ENCODE peak calls at places on chromosomes 5 and 9, in six cellular contexts. Y is SK-N-SH, Z is mesendoderm, V is GM23248, U is PC-3, A is astrocyte. O is an unnamed sample.

GRCh38 chr9:97900738-97901565 is 21.3 kb downstream of the TRMO start:
- DNase-seq in Y (peak; percentile 61), Z (peak; percentile 47), V (peak; percentile 71), U (peak; percentile 59), A (peak; percentile 13), O (peak; percentile 58)

GRCh38 chr5:66891184-66891925 is 295.2 kb downstream of the MAST4 start:
- DNase-seq in Y (no peak), Z (peak; percentile 49), V (peak; percentile 7), U (peak; percentile 48), A (peak; percentile 13), O (peak; percentile 22)

GRCh38 chr5:132489051-132489770 is 1.4 kb downstream of the IRF1 start:
- DNase-seq in Y (no peak), Z (no peak), V (no peak), U (no peak), A (no peak), O (no peak)

GRCh38 chr5:161096591-161096990 is 244.6 kb upstream of the ATP10B start:
- DNase-seq in Y (no peak), Z (no peak), V (peak; percentile 34), U (no peak), A (no peak), O (no peak)

GRCh38 chr5:115472601-115473000 is 72.0 kb downstream of the FEM1C start:
- DNase-seq in Y (no peak), Z (no peak), V (peak; percentile 3), U (no peak), A (no peak), O (no peak)

GRCh38 chr5:3845249-3845648 is 249.6 kb downstream of the IRX1 start:
- DNase-seq in Y (no peak), Z (no peak), V (no peak), U (no peak), A (peak; percentile 2), O (no peak)

GRCh38 chr5:7897014-7897600 is 28.2 kb downstream of the MTRR start:
- DNase-seq in Y (peak; percentile 27), Z (peak; percentile 70), V (peak; percentile 65), U (peak; percentile 73), A (peak; percentile 47), O (peak; percentile 60)

GRCh38 chr5:71839049-71839834 is 120.2 kb downstream of the CARTPT start:
- DNase-seq in Y (peak; percentile 30), Z (peak; percentile 31), V (no peak), U (no peak), A (no peak), O (no peak)

GRCh38 chr9:124960409-124960752 is 19.5 kb upstream of the GOLGA1 start:
- DNase-seq in Y (no peak), Z (no peak), V (peak; percentile 36), U (peak; percentile 24), A (no peak), O (peak; percentile 65)

GRCh38 chr5:42423285-42424152 is at the start of gene GHR:
- DNase-seq in Y (peak; percentile 78), Z (peak; percentile 95), V (peak; percentile 95), U (peak; percentile 94), A (peak; percentile 86), O (peak; percentile 94)

GRCh38 chr9:127869310-127870152 is 7.9 kb downstream of the AK1 start:
- DNase-seq in Y (peak; percentile 97), Z (peak; percentile 86), V (peak; percentile 90), U (peak; percentile 78), A (no peak), O (peak; percentile 80)

GRCh38 chr5:132011561-132012384 is at the start of gene ACSL6:
- DNase-seq in Y (peak; percentile 89), Z (peak; percentile 18), V (peak; percentile 50), U (no peak), A (no peak), O (no peak)

GRCh38 chr5:1509346-1510085 is 14.2 kb downstream of the LPCAT1 start:
- DNase-seq in Y (no peak), Z (no peak), V (no peak), U (no peak), A (no peak), O (no peak)

GRCh38 chr5:76728965-76729364 is 13.0 kb downstream of the F2R start:
- DNase-seq in Y (no peak), Z (no peak), V (no peak), U (no peak), A (no peak), O (no peak)

GRCh38 chr9:133060417-133060841 is 1.4 kb upstream of the CEL start:
- DNase-seq in Y (peak; percentile 24), Z (peak; percentile 93), V (no peak), U (no peak), A (no peak), O (no peak)

GRCh38 chr5:6827815-6828214 is 114.6 kb downstream of the TENT4A start:
- DNase-seq in Y (no peak), Z (peak; percentile 54), V (no peak), U (no peak), A (no peak), O (no peak)

GRCh38 chr5:116361171-116361967 is 213.3 kb downstream of the SEMA6A start:
- DNase-seq in Y (peak; percentile 37), Z (peak; percentile 87), V (peak; percentile 40), U (no peak), A (peak; percentile 8), O (peak; percentile 43)

GRCh38 chr9:93072383-93072795 is 13.9 kb downstream of the SUSD3 start:
- DNase-seq in Y (peak; percentile 74), Z (no peak), V (no peak), U (no peak), A (peak; percentile 58), O (peak; percentile 88)

GRCh38 chr9:112051812-112052211 is 123.3 kb downstream of the SUSD1 start:
- DNase-seq in Y (no peak), Z (no peak), V (peak; percentile 83), U (no peak), A (peak; percentile 63), O (no peak)

GRCh38 chr5:151234476-151235238 is 10.8 kb upstream of the CCDC69 start:
- DNase-seq in Y (no peak), Z (no peak), V (peak; percentile 39), U (no peak), A (peak; percentile 21), O (peak; percentile 72)

GRCh38 chr9:19457694-19458009 is 48.8 kb downstream of the ACER2 start:
- DNase-seq in Y (no peak), Z (no peak), V (no peak), U (no peak), A (no peak), O (no peak)

GRCh38 chr5:93596676-93597441 is 13.8 kb downstream of the NR2F1 start:
- DNase-seq in Y (peak; percentile 20), Z (peak; percentile 86), V (no peak), U (peak; percentile 45), A (no peak), O (no peak)

GRCh38 chr9:27645166-27645840 is 72.0 kb upstream of the C9orf72 start:
- DNase-seq in Y (no peak), Z (peak; percentile 44), V (no peak), U (no peak), A (no peak), O (no peak)

GRCh38 chr5:157540707-157541451 is 34.7 kb downstream of the ADAM19 start:
- DNase-seq in Y (peak; percentile 37), Z (peak; percentile 67), V (peak; percentile 84), U (no peak), A (peak; percentile 83), O (peak; percentile 87)

GRCh38 chr9:72656021-72656420 is 134.6 kb downstream of the TMC1 start:
- DNase-seq in Y (no peak), Z (no peak), V (no peak), U (no peak), A (no peak), O (no peak)

GRCh38 chr5:174721522-174722432 is 2.6 kb upstream of the MSX2 start:
- DNase-seq in Y (no peak), Z (peak; percentile 10), V (no peak), U (no peak), A (no peak), O (no peak)
- H3K9ac ChIP-seq in Y (no peak overlapping the region), Z (peak overlapping the region; percentile 69), V (no peak overlapping the region), U (no peak overlapping the region), A (no peak overlapping the region), O (no peak overlapping the region)

DNA sequence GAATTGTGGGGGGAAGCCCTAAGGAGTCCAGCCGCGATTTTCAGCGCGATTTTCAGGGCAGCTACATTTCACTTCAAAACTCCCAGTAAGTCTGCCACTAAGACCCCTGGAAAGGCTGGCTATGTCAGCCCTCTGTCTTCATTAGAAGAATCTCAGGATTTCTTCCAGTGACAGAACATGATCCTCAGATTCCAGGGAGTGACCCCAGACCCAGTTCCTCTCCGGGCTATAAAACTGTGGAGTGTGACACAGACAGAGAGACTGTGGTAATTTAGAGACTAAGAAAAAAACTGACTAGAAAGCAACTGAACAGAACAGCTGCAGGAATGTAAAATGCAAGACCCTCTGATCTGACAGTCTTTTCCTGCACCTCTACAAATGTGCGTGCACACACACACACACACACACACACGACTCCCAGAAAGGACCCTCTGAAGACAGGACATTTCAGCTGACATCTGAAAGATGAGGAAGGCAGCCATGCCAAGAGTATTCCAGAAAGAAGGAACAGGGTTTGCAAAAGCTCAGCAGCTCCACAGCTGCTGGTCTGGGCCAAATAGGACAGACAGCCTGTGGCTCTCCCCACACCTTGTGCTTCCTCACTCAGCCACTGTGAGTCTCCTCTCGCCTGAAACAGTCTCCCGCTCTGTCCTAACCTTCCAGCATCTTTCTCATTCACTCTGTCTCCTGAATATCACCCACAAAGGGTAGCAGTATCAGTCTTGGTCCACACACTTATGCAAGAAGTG is 188.9 kb downstream of the PALM2AKAP2 start:
- DNase-seq in Y (no peak), Z (peak; percentile 47), V (peak; percentile 17), U (peak; percentile 26), A (no peak), O (no peak)
- H3K9ac ChIP-seq in Y (no peak overlapping the region), Z (no peak overlapping the region), V (no peak overlapping the region), U (no peak overlapping the region), A (no peak overlapping the region), O (no peak overlapping the region)

GRCh38 chr9:6383551-6384225 is 29.3 kb upstream of the UHRF2 start:
- DNase-seq in Y (no peak), Z (no peak), V (peak; percentile 85), U (no peak), A (peak; percentile 56), O (peak; percentile 72)
- H3K9ac ChIP-seq in Y (peak overlapping the region; percentile 57), Z (no peak overlapping the region), V (peak overlapping the region; percentile 86), U (no peak overlapping the region), A (peak overlapping the region; percentile 67), O (peak overlapping the region; percentile 13)

GRCh38 chr5:58849151-58849550 is 266.3 kb downstream of the RAB3C start:
- DNase-seq in Y (peak; percentile 12), Z (no peak), V (no peak), U (no peak), A (no peak), O (no peak)

GRCh38 chr5:58855851-58856739 is 273.2 kb downstream of the RAB3C start:
- DNase-seq in Y (no peak), Z (no peak), V (no peak), U (no peak), A (no peak), O (no peak)

GRCh38 chr5:58849995-58850667 is 267.3 kb downstream of the RAB3C start:
- DNase-seq in Y (peak; percentile 49), Z (peak; percentile 97), V (peak; percentile 56), U (peak; percentile 56), A (peak; percentile 15), O (peak; percentile 57)

GRCh38 chr5:58851571-58851970 is 268.7 kb downstream of the RAB3C start:
- DNase-seq in Y (no peak), Z (no peak), V (no peak), U (no peak), A (no peak), O (no peak)

DNA sequence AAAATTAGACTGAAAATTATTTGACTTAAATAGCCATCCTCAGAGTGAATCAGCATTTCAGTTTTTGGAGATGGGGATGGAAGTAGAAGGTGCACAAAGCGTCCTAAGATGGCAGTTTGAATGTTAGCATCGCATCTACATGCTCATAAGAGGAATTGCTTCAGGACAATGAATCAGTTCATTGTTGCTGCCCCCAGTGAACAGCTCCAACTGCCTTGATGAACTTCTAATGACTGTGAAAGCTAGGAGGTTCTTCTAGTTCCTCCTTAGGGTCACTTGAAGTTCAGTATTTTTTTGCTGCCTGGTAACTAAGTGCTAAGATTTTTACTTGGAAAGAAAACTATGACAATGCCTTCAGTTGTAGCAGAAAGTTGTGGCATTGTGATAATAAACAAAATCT is 271.5 kb downstream of the RAB3C start:
- DNase-seq in Y (no peak), Z (no peak), V (no peak), U (no peak), A (no peak), O (no peak)
- H3K9ac ChIP-seq in Y (no peak overlapping the region), Z (no peak overlapping the region), V (no peak overlapping the region), U (no peak overlapping the region), A (no peak overlapping the region), O (no peak overlapping the region)

O was measured in fibroblast of lung.